ENCODE peak calls at places on chromosomes 7 and 10, in seven cellular contexts. J is K562, V is PC-9, M is AG04450, I is tibial nerve, G is keratinocyte, P is heart right ventricle. W is an unnamed sample.

GRCh38 chr7:102146122-102146521 is 140.5 kb upstream of the SH2B2 start:
- DNase-seq in P (peak), J (no peak), G (no peak), M (no peak), I (no peak), V (no peak), W (peak)

GRCh38 chr10:132229834-132230556 is 43.2 kb downstream of the DPYSL4 start:
- DNase-seq in I (no peak), G (no peak), P (no peak), J (no peak), M (no peak), V (no peak), W (no peak)

GRCh38 chr7:27123021-27123476 is 7.5 kb downstream of the HOXA4 start:
- DNase-seq in M (no peak), P (no peak), V (no peak), G (no peak), I (no peak), J (no peak), W (no peak)

GRCh38 chr10:78047314-78047891 is 13.7 kb downstream of the RPS24 start:
- DNase-seq in G (peak), P (peak), J (peak), M (peak), I (peak), V (peak), W (peak)

GRCh38 chr7:8131694-8132605 is 130.0 kb downstream of the ICA1 start:
- DNase-seq in G (no peak), P (no peak), V (no peak), M (no peak), J (peak), I (no peak), W (no peak)

GRCh38 chr7:12360948-12361347 is 42.7 kb downstream of the VWDE start:
- DNase-seq in M (no peak), I (no peak), P (no peak), V (no peak), J (no peak), G (no peak), W (no peak)

GRCh38 chr10:79490400-79491081 is 21.8 kb upstream of the EIF5AL1 start:
- DNase-seq in I (no peak), M (peak), V (no peak), G (no peak), J (peak), P (peak), W (no peak)

GRCh38 chr7:105448181-105448580 is 59.5 kb upstream of the SRPK2 start:
- DNase-seq in P (no peak), I (no peak), J (no peak), G (no peak), M (no peak), V (no peak), W (no peak)

GRCh38 chr7:80151274-80151665 is 16.6 kb downstream of the GNAI1 start:
- DNase-seq in G (peak), I (no peak), V (no peak), J (no peak), M (no peak), P (no peak), W (no peak)

GRCh38 chr7:16671811-16672210 is 25.8 kb downstream of the BZW2 start:
- DNase-seq in J (no peak), V (no peak), G (no peak), M (no peak), P (no peak), I (no peak), W (no peak)

GRCh38 chr10:86951184-86951761 is 6.1 kb downstream of the MMRN2 start:
- DNase-seq in J (no peak), G (no peak), P (no peak), I (no peak), V (no peak), M (no peak), W (no peak)

GRCh38 chr7:155590215-155591023 is 44.1 kb upstream of the CNPY1 start:
- DNase-seq in I (no peak), J (peak), P (peak), G (no peak), V (no peak), M (no peak), W (peak)

GRCh38 chr10:69435966-69436520 is 15.2 kb upstream of the TSPAN15 start:
- DNase-seq in I (no peak), M (no peak), J (no peak), V (no peak), P (no peak), G (no peak), W (no peak)

GRCh38 chr10:78178940-78179339 is 145.3 kb downstream of the RPS24 start:
- DNase-seq in V (peak), M (no peak), G (no peak), P (peak), I (no peak), J (no peak), W (no peak)

GRCh38 chr7:81331061-81332018 is 412.5 kb upstream of the SEMA3C start:
- DNase-seq in J (no peak), I (no peak), V (no peak), P (no peak), G (no peak), M (no peak), W (no peak)

GRCh38 chr10:52871191-52871843 is 98.7 kb upstream of the MBL2 start:
- DNase-seq in P (no peak), G (no peak), I (no peak), V (no peak), M (no peak), J (no peak), W (no peak)

GRCh38 chr10:87816842-87817178 is 1.2 kb downstream of the ATAD1 start:
- DNase-seq in M (no peak), J (no peak), I (no peak), V (no peak), G (no peak), P (no peak), W (no peak)

GRCh38 chr10:73908853-73909611 is 1.9 kb upstream of the PLAU start:
- DNase-seq in P (peak), M (peak), G (peak), I (no peak), J (peak), V (peak), W (no peak)

GRCh38 chr7:96178581-96178980 is 143.3 kb downstream of the SLC25A13 start:
- DNase-seq in J (no peak), V (peak), G (peak), I (no peak), P (no peak), M (no peak), W (no peak)

GRCh38 chr7:45215611-45216062 is 58.0 kb downstream of the RAMP3 start:
- DNase-seq in P (no peak), I (no peak), V (no peak), G (no peak), M (no peak), J (no peak), W (no peak)

DNA sequence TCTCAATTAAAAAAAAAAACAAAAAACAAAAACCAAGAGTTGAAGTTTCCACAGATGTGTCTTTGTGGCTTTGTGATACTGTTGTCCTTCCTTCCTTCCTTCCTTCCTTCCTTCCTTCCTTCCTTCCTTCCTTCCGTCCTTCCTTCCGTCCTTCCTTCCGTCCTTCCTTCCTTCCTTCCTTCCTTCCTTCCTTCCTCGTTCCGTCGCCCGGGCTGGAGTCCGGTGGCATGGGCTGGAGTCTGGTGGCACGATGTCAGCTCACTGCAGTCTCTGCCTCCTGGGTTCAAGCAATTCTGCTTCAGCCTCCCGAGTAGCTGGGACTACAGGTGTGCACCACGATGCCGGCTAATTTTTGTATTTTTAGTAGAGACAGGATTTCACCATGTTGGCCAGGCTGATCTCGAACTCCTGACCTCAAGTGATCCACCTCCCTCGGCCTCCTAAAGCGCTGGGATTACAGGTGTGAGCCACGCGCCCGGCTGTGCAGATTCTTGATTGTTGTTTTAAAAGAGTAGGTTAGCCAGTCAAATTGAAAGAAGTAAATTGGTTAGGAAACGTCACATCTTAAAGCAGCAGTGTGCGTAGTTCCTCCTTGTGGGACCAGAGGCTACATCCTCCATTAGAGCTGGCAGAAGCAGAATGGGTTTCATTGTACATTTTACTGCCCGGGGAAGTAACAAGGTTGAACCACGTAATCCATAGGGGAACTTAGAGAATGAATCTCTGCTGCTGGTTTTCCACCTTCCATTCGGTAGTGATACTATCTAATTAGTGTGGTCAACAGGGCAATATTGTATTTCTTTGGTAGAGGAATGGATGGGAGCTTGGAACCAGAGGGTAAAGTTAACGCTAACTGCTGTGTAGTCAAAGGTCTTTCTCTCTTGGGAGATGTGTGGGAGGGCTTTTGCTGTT is 20.6 kb downstream of the DNAJB6 start:
- DNase-seq in I (no peak), M (no peak), J (no peak), V (no peak), P (no peak), G (no peak), W (no peak)
- H3K27ac ChIP-seq in I (no peak), M (no peak), J (no peak), V (no peak), P (peak), G (no peak), W (no peak)

GRCh38 chr7:156948361-156948760 is 1.2 kb upstream of the NOM1 start:
- DNase-seq in P (no peak), G (no peak), J (no peak), V (no peak), M (no peak), I (no peak), W (no peak)

GRCh38 chr7:156949541-156950380 is at the start of gene NOM1:
- DNase-seq in I (peak), J (peak), M (peak), V (peak), G (no peak), P (peak), W (peak)

GRCh38 chr7:156954941-156955340 is 5.4 kb downstream of the NOM1 start:
- DNase-seq in V (no peak), J (no peak), P (no peak), M (no peak), G (no peak), I (no peak), W (no peak)

GRCh38 chr7:156947120-156947843 is 2.2 kb upstream of the NOM1 start:
- DNase-seq in P (no peak), I (no peak), J (no peak), M (no peak), G (no peak), V (no peak), W (no peak)

DNA sequence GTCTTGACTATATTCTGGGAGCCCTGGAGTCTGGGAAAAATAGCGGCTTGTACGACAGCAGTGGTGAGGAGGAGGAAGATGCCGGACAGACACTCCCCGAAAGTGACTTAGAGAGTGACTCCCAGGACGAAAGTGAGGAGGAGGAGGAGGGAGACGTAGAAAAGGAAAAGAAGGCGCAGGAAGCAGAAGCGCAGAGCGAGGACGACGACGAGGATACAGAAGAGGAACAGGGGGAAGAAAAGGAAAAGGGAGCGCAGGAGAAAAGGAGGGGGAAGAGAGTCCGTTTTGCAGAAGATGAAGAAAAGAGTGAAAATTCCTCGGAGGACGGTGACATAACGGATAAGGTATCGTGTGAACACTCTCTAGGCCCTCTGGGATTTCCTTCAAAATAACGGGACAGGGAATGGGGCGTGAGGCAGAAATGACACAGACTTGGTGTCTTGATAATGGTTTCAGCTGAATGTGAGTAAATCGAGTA is 908 bp downstream of the NOM1 start:
- DNase-seq in P (no peak), V (no peak), M (no peak), I (no peak), J (no peak), G (no peak), W (no peak)
- H3K27ac ChIP-seq in P (peak), V (peak), M (peak), I (no peak), J (peak), G (peak), W (no peak)

GRCh38 chr10:133280391-133281059 is 3.9 kb upstream of the ADAM8 start:
- DNase-seq in G (no peak), V (no peak), P (no peak), J (no peak), M (no peak), I (no peak), W (no peak)
- H3K27ac ChIP-seq in G (no peak), V (peak), P (peak), J (no peak), M (no peak), I (no peak), W (no peak)

GRCh38 chr10:1522237-1522636 is 215.1 kb downstream of the ADARB2 start:
- DNase-seq in J (no peak), M (no peak), P (no peak), V (no peak), G (no peak), I (no peak), W (no peak)
- H3K27ac ChIP-seq in J (no peak), M (no peak), P (no peak), V (no peak), G (no peak), I (no peak), W (no peak)

GRCh38 chr10:17024461-17024860 is 105.2 kb downstream of the CUBN start:
- DNase-seq in G (no peak), I (no peak), P (no peak), J (no peak), M (no peak), V (no peak), W (no peak)

GRCh38 chr10:17021661-17022060 is 108.0 kb downstream of the CUBN start:
- DNase-seq in I (no peak), M (no peak), G (no peak), V (no peak), P (no peak), J (no peak), W (no peak)

GRCh38 chr10:17022898-17023297 is 106.7 kb downstream of the CUBN start:
- DNase-seq in V (no peak), P (no peak), M (no peak), J (no peak), G (no peak), I (no peak), W (no peak)

GRCh38 chr10:17022399-17022798 is 107.2 kb downstream of the CUBN start:
- DNase-seq in I (no peak), G (no peak), J (no peak), P (no peak), M (no peak), V (no peak), W (no peak)

GRCh38 chr10:17023386-17024298 is 106.0 kb downstream of the CUBN start:
- DNase-seq in G (peak), J (peak), P (peak), M (peak), I (no peak), V (peak), W (no peak)
- H3K27ac ChIP-seq in G (peak), J (peak), P (peak), M (peak), I (peak), V (no peak), W (no peak)

GRCh38 chr10:92688927-92689662 is 660 bp upstream of the HHEX start:
- DNase-seq in V (no peak), G (no peak), I (no peak), J (peak), P (peak), M (no peak), W (no peak)
- H3K27ac ChIP-seq in V (no peak), G (no peak), I (peak), J (peak), P (peak), M (peak), W (peak)